ENCODE peak calls at places on chromosomes 4 and X, in eight cellular contexts. W is amniotic stem cell; A is choroid plexus epithelial cell; O is NCI-H774; Y is SJSA1; J is stimulated activated CD4-positive, alpha-beta T cell treated with anti-CD3 and anti-CD28 coated beads, Interleukin-4, amount 100 ng/mL, for 24 hours; B is Right ventricle myocardium superior; F is HT-29. X is an unnamed sample.

GRCh38 chr4:150976478-150977118 is 38.5 kb downstream of the LRBA start:
- DNase-seq in J (no peak), Y (peak), B (no peak), W (no peak), O (no peak), A (no peak), F (peak), X (peak)

GRCh38 chr4:68021185-68021584 is 57.9 kb upstream of the TMPRSS11A start:
- DNase-seq in B (no peak), A (no peak), Y (no peak), O (no peak), F (peak), W (no peak), J (no peak), X (no peak)

GRCh38 chr4:184588893-184589292 is 60.4 kb downstream of the CASP3 start:
- DNase-seq in B (no peak), F (no peak), W (no peak), Y (no peak), J (no peak), O (no peak), A (peak), X (no peak)

GRCh38 chrX:154918060-154918483 is 31.9 kb downstream of the F8A1 start:
- DNase-seq in J (peak), A (peak), B (peak), O (peak), F (peak), W (peak), Y (peak), X (peak)

GRCh38 chr4:94276204-94276603 is 66.4 kb downstream of the HPGDS start:
- DNase-seq in Y (no peak), W (no peak), J (no peak), A (no peak), F (no peak), O (no peak), B (no peak), X (no peak)

GRCh38 chr4:14149469-14150030 is 522.0 kb upstream of the BOD1L1 start:
- DNase-seq in B (no peak), W (no peak), A (peak), F (no peak), O (no peak), J (no peak), Y (no peak), X (no peak)

GRCh38 chr4:16212138-16212782 is 14.0 kb downstream of the TAPT1 start:
- DNase-seq in A (no peak), F (no peak), J (no peak), Y (no peak), W (no peak), B (no peak), O (no peak), X (no peak)

GRCh38 chrX:47091149-47091775 is 13.0 kb downstream of the RGN start:
- DNase-seq in W (no peak), F (no peak), B (no peak), A (peak), O (no peak), Y (peak), J (no peak), X (no peak)

GRCh38 chr4:107183155-107183774 is 147.2 kb upstream of the DKK2 start:
- DNase-seq in J (no peak), Y (peak), W (peak), F (peak), O (peak), A (peak), B (no peak), X (peak)

GRCh38 chr4:53744446-53745160 is 153.3 kb upstream of the LNX1 start:
- DNase-seq in F (no peak), J (no peak), Y (no peak), O (peak), A (no peak), B (no peak), W (no peak), X (peak)

GRCh38 chrX:71302461-71303213 is 1.1 kb downstream of the ITGB1BP2 start:
- DNase-seq in F (no peak), B (no peak), W (no peak), J (no peak), A (no peak), O (no peak), Y (no peak), X (no peak)

GRCh38 chrX:56233682-56234081 is 1.5 kb downstream of the KLF8 start:
- DNase-seq in O (no peak), F (no peak), Y (no peak), B (peak), W (no peak), J (no peak), A (peak), X (peak)

GRCh38 chr4:156734965-156735895 is 236.4 kb downstream of the PDGFC start:
- DNase-seq in B (no peak), F (no peak), A (no peak), J (no peak), O (no peak), Y (peak), W (no peak), X (no peak)

GRCh38 chrX:69065451-69065850 is 99.8 kb downstream of the PJA1 start:
- DNase-seq in A (peak), O (no peak), F (no peak), B (no peak), J (no peak), Y (no peak), W (no peak), X (peak)

GRCh38 chr4:175789632-175790031 is 22.4 kb downstream of the GPM6A start:
- DNase-seq in F (no peak), W (no peak), Y (no peak), O (no peak), A (no peak), B (no peak), J (no peak), X (no peak)

GRCh38 chrX:43333543-43333942 is 322.6 kb upstream of the MAOA start:
- DNase-seq in F (peak), B (no peak), W (no peak), J (no peak), Y (no peak), O (no peak), A (peak), X (no peak)

GRCh38 chrX:2370436-2370835 is 130.3 kb downstream of the DHRSX start:
- DNase-seq in B (no peak), Y (peak), A (no peak), J (no peak), F (no peak), O (no peak), W (no peak), X (no peak)

GRCh38 chr4:2042207-2042946 is 16.8 kb upstream of the NAT8L start:
- DNase-seq in J (peak), Y (no peak), B (peak), O (no peak), F (no peak), A (no peak), W (no peak), X (no peak)

GRCh38 chr4:65393078-65393477 is 277.2 kb downstream of the EPHA5 start:
- DNase-seq in F (no peak), W (no peak), A (no peak), Y (no peak), B (no peak), O (no peak), J (no peak), X (no peak)

GRCh38 chr4:8853249-8853648 is 18.4 kb downstream of the HMX1 start:
- DNase-seq in B (no peak), A (no peak), O (no peak), W (no peak), F (no peak), Y (no peak), J (no peak), X (no peak)

GRCh38 chr4:68267433-68267944 is 22.0 kb upstream of the TMPRSS11B start:
- DNase-seq in O (no peak), W (no peak), Y (peak), A (peak), B (no peak), F (no peak), J (no peak), X (no peak)

GRCh38 chrX:154121207-154121606 is 22.8 kb upstream of the OPN1LW start:
- DNase-seq in Y (no peak), B (no peak), F (peak), W (no peak), J (no peak), A (no peak), O (no peak), X (no peak)

GRCh38 chr4:114613579-114613978 is 15.0 kb downstream of the UGT8 start:
- DNase-seq in B (no peak), J (no peak), O (no peak), F (peak), A (no peak), Y (no peak), W (no peak), X (no peak)

GRCh38 chr4:134337584-134337983 is 136.0 kb upstream of the PABPC4L start:
- DNase-seq in B (no peak), O (no peak), Y (no peak), J (no peak), F (no peak), W (no peak), A (peak), X (no peak)

X was measured in NCI-H82.